ENCODE peak calls at places on chromosome 3, in eight cellular contexts. W is activated CD4-positive, alpha-beta memory T cell treated with anti-CD3 and anti-CD28 coated beads for 36 hours; X is A549; C is activated naive CD4-positive, alpha-beta T cell; N is NCI-H748 treated with DMSO at 0.1 percent for 48 hours; B is GM19239; Q is DMS153; H is germinal center. J is an unnamed sample.

GRCh38 chr3:45078910-45079522 is 52.9 kb downstream of the CLEC3B start:
- DNase-seq in W (no peak), X (no peak), C (no peak), N (no peak), B (no peak), Q (no peak), H (no peak), J (no peak)

GRCh38 chr3:110518031-110518430 is 553.6 kb upstream of the NECTIN3 start:
- DNase-seq in W (no peak), X (no peak), C (no peak), N (no peak), B (no peak), Q (no peak), H (no peak), J (no peak)

GRCh38 chr3:132342183-132342582 is 25.0 kb downstream of the ACP3 start:
- DNase-seq in W (no peak), X (no peak), C (no peak), N (no peak), B (no peak), Q (peak), H (no peak), J (no peak)

GRCh38 chr3:48935530-48935929 is 16.9 kb downstream of the ARIH2 start:
- DNase-seq in W (no peak), X (no peak), C (no peak), N (no peak), B (no peak), Q (no peak), H (no peak), J (no peak)

GRCh38 chr3:13480340-13481318 is 523 bp downstream of the HDAC11 start:
- DNase-seq in W (peak), X (peak), C (no peak), N (no peak), B (no peak), Q (no peak), H (peak), J (peak)

GRCh38 chr3:22284559-22284958 is 533.5 kb upstream of the ZNF385D start:
- DNase-seq in W (no peak), X (no peak), C (no peak), N (no peak), B (no peak), Q (no peak), H (no peak), J (no peak)

GRCh38 chr3:190326361-190326760 is 4.1 kb upstream of the CLDN1 start:
- DNase-seq in W (no peak), X (no peak), C (no peak), N (no peak), B (no peak), Q (no peak), H (no peak), J (no peak)

GRCh38 chr3:52013802-52014598 is 18.3 kb upstream of the RPL29 start:
- DNase-seq in W (no peak), X (no peak), C (no peak), N (no peak), B (no peak), Q (no peak), H (no peak), J (no peak)

GRCh38 chr3:37375184-37376120 is 201.1 kb upstream of the LRRFIP2 start:
- DNase-seq in W (no peak), X (no peak), C (no peak), N (no peak), B (no peak), Q (no peak), H (no peak), J (no peak)

GRCh38 chr3:47578691-47579632 is at the start of gene CSPG5:
- DNase-seq in W (peak), X (no peak), C (no peak), N (peak), B (peak), Q (no peak), H (peak), J (peak)

GRCh38 chr3:122988507-122988906 is 39.1 kb downstream of the SEMA5B start:
- DNase-seq in W (no peak), X (no peak), C (no peak), N (no peak), B (no peak), Q (no peak), H (no peak), J (no peak)

GRCh38 chr3:5891721-5892120 is 704.2 kb downstream of the EDEM1 start:
- DNase-seq in W (no peak), X (no peak), C (no peak), N (no peak), B (no peak), Q (no peak), H (no peak), J (no peak)

GRCh38 chr3:87370007-87370406 is 93.6 kb upstream of the POU1F1 start:
- DNase-seq in W (no peak), X (no peak), C (no peak), N (no peak), B (no peak), Q (peak), H (no peak), J (no peak)

GRCh38 chr3:143283432-143284128 is 164.0 kb downstream of the CHST2 start:
- DNase-seq in W (no peak), X (no peak), C (no peak), N (no peak), B (no peak), Q (no peak), H (no peak), J (peak)

GRCh38 chr3:55468251-55468650 is 18.9 kb downstream of the WNT5A start:
- DNase-seq in W (no peak), X (no peak), C (no peak), N (no peak), B (no peak), Q (no peak), H (no peak), J (no peak)

GRCh38 chr3:188687389-188687788 is 484.4 kb upstream of the TPRG1 start:
- DNase-seq in W (peak), X (no peak), C (no peak), N (no peak), B (no peak), Q (no peak), H (no peak), J (no peak)

GRCh38 chr3:46671541-46672348 is 21.7 kb downstream of the ALS2CL start:
- DNase-seq in W (no peak), X (no peak), C (no peak), N (no peak), B (no peak), Q (no peak), H (no peak), J (no peak)

GRCh38 chr3:188559069-188559410 is 405.1 kb downstream of the LPP start:
- DNase-seq in W (no peak), X (no peak), C (no peak), N (no peak), B (no peak), Q (no peak), H (no peak), J (no peak)

GRCh38 chr3:126678691-126679317 is 23.9 kb upstream of the TXNRD3 start:
- DNase-seq in W (no peak), X (no peak), C (no peak), N (peak), B (no peak), Q (peak), H (peak), J (no peak)

GRCh38 chr3:118974356-118975097 is 60.1 kb downstream of the IGSF11 start:
- DNase-seq in W (no peak), X (no peak), C (no peak), N (no peak), B (no peak), Q (no peak), H (no peak), J (no peak)

GRCh38 chr3:194156095-194156494 is 20.1 kb downstream of the HES1 start:
- DNase-seq in W (no peak), X (no peak), C (no peak), N (no peak), B (no peak), Q (no peak), H (no peak), J (no peak)

GRCh38 chr3:128806588-128806987 is 72.8 kb upstream of the ACAD9 start:
- DNase-seq in W (no peak), X (no peak), C (no peak), N (no peak), B (no peak), Q (no peak), H (no peak), J (no peak)

GRCh38 chr3:128076783-128077624 is 24.8 kb downstream of the SEC61A1 start:
- DNase-seq in W (peak), X (no peak), C (no peak), N (no peak), B (no peak), Q (no peak), H (peak), J (peak)

GRCh38 chr3:124084398-124084881 is 92.5 kb upstream of the ROPN1 start:
- DNase-seq in W (no peak), X (no peak), C (no peak), N (no peak), B (no peak), Q (no peak), H (no peak), J (no peak)

GRCh38 chr3:150020527-150020926 is 49.8 kb upstream of the PFN2 start:
- DNase-seq in W (no peak), X (no peak), C (no peak), N (no peak), B (no peak), Q (no peak), H (no peak), J (no peak)

GRCh38 chr3:96748139-96748538 is 66.3 kb upstream of the EPHA6 start:
- DNase-seq in W (no peak), X (no peak), C (no peak), N (no peak), B (no peak), Q (no peak), H (no peak), J (no peak)

GRCh38 chr3:118543823-118544222 is 490.8 kb downstream of the IGSF11 start:
- DNase-seq in W (no peak), X (no peak), C (no peak), N (no peak), B (no peak), Q (no peak), H (no peak), J (no peak)